ENCODE peak calls at places on chromosomes 13 and 19, in seven cellular contexts. One of them, this sample, is unnamed.
A peak's percentile ranks its signal among the peaks of the same experiment; 100 is the strongest.

GRCh38 chr13:97810152-97810551 is 143.3 kb upstream of the IPO5 start:
- DNase-seq in uterus: no peak
- DNase-seq in lung: no peak
- DNase-seq in effector memory CD4-positive, alpha-beta T cell: no peak
- DNase-seq in body of pancreas: no peak
- DNase-seq in A673: peak; percentile 54
- DNase-seq in neural progenitor cell: peak; percentile 15
- DNase-seq in this sample: no peak

GRCh38 chr19:269241-269640 is 22.0 kb downstream of the PLPP2 start:
- DNase-seq in A673: no peak
- DNase-seq in effector memory CD4-positive, alpha-beta T cell: no peak
- DNase-seq in uterus: no peak
- DNase-seq in neural progenitor cell: no peak
- DNase-seq in lung: no peak
- DNase-seq in body of pancreas: no peak
- DNase-seq in this sample: no peak

GRCh38 chr13:33351324-33351723 is 65.8 kb upstream of the STARD13 start:
- DNase-seq in neural progenitor cell: no peak
- DNase-seq in lung: no peak
- DNase-seq in effector memory CD4-positive, alpha-beta T cell: no peak
- DNase-seq in body of pancreas: peak; percentile 28
- DNase-seq in uterus: no peak
- DNase-seq in A673: peak; percentile 37
- DNase-seq in this sample: peak; percentile 36

GRCh38 chr19:4759388-4760284 is 31.9 kb upstream of the FEM1A start:
- DNase-seq in effector memory CD4-positive, alpha-beta T cell: peak; percentile 17
- DNase-seq in uterus: peak; percentile 78
- DNase-seq in body of pancreas: peak; percentile 96
- DNase-seq in neural progenitor cell: peak; percentile 98
- DNase-seq in A673: peak; percentile 92
- DNase-seq in lung: peak; percentile 90
- DNase-seq in this sample: peak; percentile 87

GRCh38 chr19:40754611-40755247 is 3.7 kb downstream of the SNRPA start:
- DNase-seq in body of pancreas: peak; percentile 51
- DNase-seq in lung: no peak
- DNase-seq in A673: no peak
- DNase-seq in effector memory CD4-positive, alpha-beta T cell: no peak
- DNase-seq in uterus: no peak
- DNase-seq in neural progenitor cell: no peak
- DNase-seq in this sample: no peak

GRCh38 chr13:19836472-19836871 is 27.0 kb downstream of the ZMYM5 start:
- DNase-seq in body of pancreas: no peak
- DNase-seq in lung: no peak
- DNase-seq in neural progenitor cell: no peak
- DNase-seq in effector memory CD4-positive, alpha-beta T cell: no peak
- DNase-seq in A673: no peak
- DNase-seq in uterus: no peak
- DNase-seq in this sample: no peak

GRCh38 chr19:10339380-10339960 is at the start of gene ICAM3:
- DNase-seq in lung: peak; percentile 49
- DNase-seq in neural progenitor cell: no peak
- DNase-seq in uterus: no peak
- DNase-seq in A673: no peak
- DNase-seq in effector memory CD4-positive, alpha-beta T cell: no peak
- DNase-seq in body of pancreas: peak; percentile 24
- DNase-seq in this sample: no peak

GRCh38 chr13:45073809-45074208 is 46.5 kb upstream of the GTF2F2 start:
- DNase-seq in lung: no peak
- DNase-seq in neural progenitor cell: no peak
- DNase-seq in A673: peak; percentile 57
- DNase-seq in uterus: no peak
- DNase-seq in body of pancreas: no peak
- DNase-seq in effector memory CD4-positive, alpha-beta T cell: no peak
- DNase-seq in this sample: no peak

GRCh38 chr19:13208964-13209796 is 59.0 kb downstream of the IER2 start:
- DNase-seq in uterus: peak; percentile 18
- DNase-seq in neural progenitor cell: no peak
- DNase-seq in effector memory CD4-positive, alpha-beta T cell: no peak
- DNase-seq in lung: no peak
- DNase-seq in body of pancreas: no peak
- DNase-seq in A673: no peak
- DNase-seq in this sample: no peak

GRCh38 chr19:18666304-18666703 is 17.2 kb upstream of the CRTC1 start:
- DNase-seq in uterus: no peak
- DNase-seq in neural progenitor cell: no peak
- DNase-seq in body of pancreas: no peak
- DNase-seq in A673: no peak
- DNase-seq in lung: no peak
- DNase-seq in effector memory CD4-positive, alpha-beta T cell: no peak
- DNase-seq in this sample: no peak

GRCh38 chr19:18665771-18666202 is 17.7 kb upstream of the CRTC1 start:
- DNase-seq in lung: no peak
- DNase-seq in body of pancreas: no peak
- DNase-seq in uterus: no peak
- DNase-seq in A673: no peak
- DNase-seq in neural progenitor cell: no peak
- DNase-seq in effector memory CD4-positive, alpha-beta T cell: no peak
- DNase-seq in this sample: no peak

GRCh38 chr19:18668252-18668631 is 15.2 kb upstream of the CRTC1 start:
- DNase-seq in body of pancreas: no peak
- DNase-seq in uterus: no peak
- DNase-seq in A673: no peak
- DNase-seq in effector memory CD4-positive, alpha-beta T cell: no peak
- DNase-seq in neural progenitor cell: no peak
- DNase-seq in lung: no peak
- DNase-seq in this sample: no peak

GRCh38 chr19:18667531-18668251 is 15.8 kb upstream of the CRTC1 start:
- DNase-seq in effector memory CD4-positive, alpha-beta T cell: no peak
- DNase-seq in uterus: no peak
- DNase-seq in lung: no peak
- DNase-seq in neural progenitor cell: no peak
- DNase-seq in A673: no peak
- DNase-seq in body of pancreas: no peak
- DNase-seq in this sample: no peak

GRCh38 chr19:18666784-18667183 is 16.7 kb upstream of the CRTC1 start:
- DNase-seq in lung: no peak
- DNase-seq in body of pancreas: no peak
- DNase-seq in A673: no peak
- DNase-seq in effector memory CD4-positive, alpha-beta T cell: no peak
- DNase-seq in neural progenitor cell: no peak
- DNase-seq in uterus: no peak
- DNase-seq in this sample: no peak
- H3K4me1 ChIP-seq in lung: no peaks in the 10 kb centered on the region
- H3K4me1 ChIP-seq in body of pancreas: no peaks in the 10 kb centered on the region
- H3K4me1 ChIP-seq in A673: no peaks in the 10 kb centered on the region
- H3K4me1 ChIP-seq in effector memory CD4-positive, alpha-beta T cell: peaks cover 7% of the 10 kb centered on the region
- H3K4me1 ChIP-seq in neural progenitor cell: peaks cover 5% of the 10 kb centered on the region
- H3K4me1 ChIP-seq in uterus: no peaks in the 10 kb centered on the region
- H3K4me1 ChIP-seq in this sample: peaks cover under 1% of the 10 kb centered on the region

GRCh38 chr19:6069268-6069771 is 41.0 kb downstream of the RFX2 start:
- DNase-seq in lung: no peak
- DNase-seq in A673: no peak
- DNase-seq in uterus: no peak
- DNase-seq in effector memory CD4-positive, alpha-beta T cell: no peak
- DNase-seq in body of pancreas: no peak
- DNase-seq in neural progenitor cell: no peak
- DNase-seq in this sample: no peak
- H3K4me1 ChIP-seq in lung: peaks cover 21% of the 10 kb centered on the region
- H3K4me1 ChIP-seq in A673: peaks cover 10% of the 10 kb centered on the region
- H3K4me1 ChIP-seq in uterus: peaks cover 19% of the 10 kb centered on the region
- H3K4me1 ChIP-seq in effector memory CD4-positive, alpha-beta T cell: peaks cover 24% of the 10 kb centered on the region
- H3K4me1 ChIP-seq in body of pancreas: peaks cover 36% of the 10 kb centered on the region
- H3K4me1 ChIP-seq in neural progenitor cell: peaks cover 14% of the 10 kb centered on the region
- H3K4me1 ChIP-seq in this sample: peaks cover 10% of the 10 kb centered on the region

DNA sequence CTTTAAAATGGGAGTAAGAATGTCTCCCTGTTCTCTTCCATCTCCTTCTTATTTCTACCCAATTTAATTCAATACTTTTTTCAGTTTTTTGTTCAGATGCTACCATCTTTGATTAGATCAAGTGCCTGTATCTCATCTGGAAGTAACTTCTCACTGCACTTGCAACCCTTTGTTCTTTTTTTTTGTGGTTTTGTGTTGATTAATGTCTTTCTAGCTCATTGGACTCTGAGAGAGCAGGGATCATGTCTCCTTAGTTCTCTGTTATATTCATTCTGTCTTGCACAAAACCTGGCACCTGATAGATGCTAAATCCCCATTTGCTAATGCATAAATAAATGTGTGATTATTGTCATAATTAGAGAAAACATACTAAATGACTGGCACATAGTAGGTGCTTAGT is 834 bp upstream of the ITGBL1 start:
- DNase-seq in effector memory CD4-positive, alpha-beta T cell: no peak
- DNase-seq in A673: no peak
- DNase-seq in uterus: no peak
- DNase-seq in neural progenitor cell: no peak
- DNase-seq in lung: no peak
- DNase-seq in body of pancreas: no peak
- DNase-seq in this sample: no peak
- H3K4me1 ChIP-seq in effector memory CD4-positive, alpha-beta T cell: no peaks in the 10 kb centered on the region
- H3K4me1 ChIP-seq in A673: peaks cover 25% of the 10 kb centered on the region
- H3K4me1 ChIP-seq in uterus: no peaks in the 10 kb centered on the region
- H3K4me1 ChIP-seq in neural progenitor cell: no peaks in the 10 kb centered on the region
- H3K4me1 ChIP-seq in lung: no peaks in the 10 kb centered on the region
- H3K4me1 ChIP-seq in body of pancreas: no peaks in the 10 kb centered on the region
- H3K4me1 ChIP-seq in this sample: no peaks in the 10 kb centered on the region

GRCh38 chr19:18460313-18460712 is 22.4 kb upstream of the ISYNA1 start:
- DNase-seq in lung: no peak
- DNase-seq in uterus: peak; percentile 79
- DNase-seq in body of pancreas: peak; percentile 50
- DNase-seq in effector memory CD4-positive, alpha-beta T cell: no peak
- DNase-seq in neural progenitor cell: no peak
- DNase-seq in A673: no peak
- DNase-seq in this sample: peak; percentile 46
- H3K4me1 ChIP-seq in lung: peaks cover 3% of the 10 kb centered on the region
- H3K4me1 ChIP-seq in uterus: peaks cover 17% of the 10 kb centered on the region
- H3K4me1 ChIP-seq in body of pancreas: peaks cover 28% of the 10 kb centered on the region
- H3K4me1 ChIP-seq in effector memory CD4-positive, alpha-beta T cell: no peaks in the 10 kb centered on the region
- H3K4me1 ChIP-seq in neural progenitor cell: no peaks in the 10 kb centered on the region
- H3K4me1 ChIP-seq in A673: peaks cover 8% of the 10 kb centered on the region
- H3K4me1 ChIP-seq in this sample: peaks cover 65% of the 10 kb centered on the region

GRCh38 chr19:47310323-47310722 is 662 bp downstream of the C5AR1 start:
- DNase-seq in neural progenitor cell: no peak
- DNase-seq in body of pancreas: no peak
- DNase-seq in lung: no peak
- DNase-seq in A673: no peak
- DNase-seq in effector memory CD4-positive, alpha-beta T cell: no peak
- DNase-seq in uterus: no peak
- DNase-seq in this sample: no peak
- H3K4me1 ChIP-seq in neural progenitor cell: no peaks in the 10 kb centered on the region
- H3K4me1 ChIP-seq in body of pancreas: peaks cover 10% of the 10 kb centered on the region
- H3K4me1 ChIP-seq in lung: no peaks in the 10 kb centered on the region
- H3K4me1 ChIP-seq in A673: no peaks in the 10 kb centered on the region
- H3K4me1 ChIP-seq in effector memory CD4-positive, alpha-beta T cell: no peaks in the 10 kb centered on the region
- H3K4me1 ChIP-seq in uterus: no peaks in the 10 kb centered on the region
- H3K4me1 ChIP-seq in this sample: no peaks in the 10 kb centered on the region

DNA sequence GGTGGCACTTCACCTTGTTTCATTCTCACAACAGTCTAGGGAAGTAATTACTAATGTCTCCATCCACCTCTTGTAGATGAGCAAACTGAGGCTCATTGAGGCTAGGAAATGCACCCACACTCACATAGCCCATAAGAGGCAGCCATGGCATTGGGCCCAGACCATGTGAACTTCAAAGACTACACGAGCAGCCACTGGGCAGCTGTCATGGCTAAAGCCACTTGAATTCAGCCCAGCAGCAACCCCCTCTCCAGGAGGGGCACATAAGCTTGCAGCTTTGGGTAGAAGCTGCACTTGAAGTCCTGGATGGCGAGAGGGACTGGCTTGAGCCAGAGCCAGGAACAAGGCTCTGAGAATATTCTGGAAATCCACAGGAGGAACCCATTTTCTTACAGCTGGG is 13.4 kb downstream of the ALOX5AP start:
- DNase-seq in neural progenitor cell: no peak
- DNase-seq in body of pancreas: no peak
- DNase-seq in uterus: no peak
- DNase-seq in lung: no peak
- DNase-seq in effector memory CD4-positive, alpha-beta T cell: no peak
- DNase-seq in A673: no peak
- DNase-seq in this sample: no peak
- H3K4me1 ChIP-seq in neural progenitor cell: no peaks in the 10 kb centered on the region
- H3K4me1 ChIP-seq in body of pancreas: peaks cover 21% of the 10 kb centered on the region
- H3K4me1 ChIP-seq in uterus: no peaks in the 10 kb centered on the region
- H3K4me1 ChIP-seq in lung: peaks cover 3% of the 10 kb centered on the region
- H3K4me1 ChIP-seq in effector memory CD4-positive, alpha-beta T cell: peaks cover 18% of the 10 kb centered on the region
- H3K4me1 ChIP-seq in A673: no peaks in the 10 kb centered on the region
- H3K4me1 ChIP-seq in this sample: peaks cover 40% of the 10 kb centered on the region

This sample was measured in heart right ventricle.